ENCODE peak calls at places on chromosomes 3 and 15, in four cellular contexts. One of them, this sample, is unnamed.

GRCh38 chr3:119257654-119258410 is 17.2 kb upstream of the B4GALT4 start:
- DNase-seq in ELF-1: no peak
- DNase-seq in renal cortical epithelial cell: peak
- DNase-seq in breast epithelium: no peak
- DNase-seq in this sample: no peak

GRCh38 chr3:196735751-196736150 is 3.9 kb upstream of the PAK2 start:
- DNase-seq in ELF-1: no peak
- DNase-seq in renal cortical epithelial cell: no peak
- DNase-seq in breast epithelium: no peak
- DNase-seq in this sample: no peak

GRCh38 chr3:147906275-147906674 is 497.1 kb downstream of the ZIC1 start:
- DNase-seq in ELF-1: no peak
- DNase-seq in renal cortical epithelial cell: peak
- DNase-seq in breast epithelium: no peak
- DNase-seq in this sample: no peak

GRCh38 chr15:57861039-57861638 is 154.6 kb downstream of the POLR2M start:
- DNase-seq in ELF-1: peak
- DNase-seq in renal cortical epithelial cell: peak
- DNase-seq in breast epithelium: no peak
- DNase-seq in this sample: peak

GRCh38 chr3:177484926-177485325 is 287.6 kb upstream of the TBL1XR1 start:
- DNase-seq in ELF-1: no peak
- DNase-seq in renal cortical epithelial cell: no peak
- DNase-seq in breast epithelium: no peak
- DNase-seq in this sample: no peak

GRCh38 chr15:101037090-101037830 is 118.1 kb downstream of the LRRK1 start:
- DNase-seq in ELF-1: no peak
- DNase-seq in renal cortical epithelial cell: no peak
- DNase-seq in breast epithelium: no peak
- DNase-seq in this sample: no peak

GRCh38 chr15:72778796-72779195 is 4.8 kb downstream of the ADPGK start:
- DNase-seq in ELF-1: no peak
- DNase-seq in renal cortical epithelial cell: no peak
- DNase-seq in breast epithelium: no peak
- DNase-seq in this sample: no peak

GRCh38 chr3:168073842-168074311 is 21.8 kb downstream of the GOLIM4 start:
- DNase-seq in ELF-1: no peak
- DNase-seq in renal cortical epithelial cell: no peak
- DNase-seq in breast epithelium: no peak
- DNase-seq in this sample: no peak

GRCh38 chr15:37040072-37040742 is 60.1 kb downstream of the MEIS2 start:
- DNase-seq in ELF-1: no peak
- DNase-seq in renal cortical epithelial cell: no peak
- DNase-seq in breast epithelium: no peak
- DNase-seq in this sample: no peak

GRCh38 chr3:18062289-18063025 is 320.0 kb upstream of the TBC1D5 start:
- DNase-seq in ELF-1: no peak
- DNase-seq in renal cortical epithelial cell: peak
- DNase-seq in breast epithelium: no peak
- DNase-seq in this sample: no peak

GRCh38 chr15:60370804-60371700 is 26.7 kb downstream of the ANXA2 start:
- DNase-seq in ELF-1: no peak
- DNase-seq in renal cortical epithelial cell: peak
- DNase-seq in breast epithelium: peak
- DNase-seq in this sample: no peak

GRCh38 chr3:126155280-126155640 is 25.1 kb downstream of the ALDH1L1 start:
- DNase-seq in ELF-1: no peak
- DNase-seq in renal cortical epithelial cell: no peak
- DNase-seq in breast epithelium: no peak
- DNase-seq in this sample: no peak

GRCh38 chr15:89399390-89400120 is 64.9 kb upstream of the POLG start:
- DNase-seq in ELF-1: peak
- DNase-seq in renal cortical epithelial cell: no peak
- DNase-seq in breast epithelium: no peak
- DNase-seq in this sample: peak

GRCh38 chr3:169771651-169772529 is 1.3 kb upstream of the MYNN start:
- DNase-seq in ELF-1: peak
- DNase-seq in renal cortical epithelial cell: peak
- DNase-seq in breast epithelium: no peak
- DNase-seq in this sample: peak

GRCh38 chr3:106333911-106334618 is 465.3 kb upstream of the CBLB start:
- DNase-seq in ELF-1: no peak
- DNase-seq in renal cortical epithelial cell: peak
- DNase-seq in breast epithelium: no peak
- DNase-seq in this sample: no peak

GRCh38 chr3:52331091-52331490 is 15.0 kb downstream of the DNAH1 start:
- DNase-seq in ELF-1: no peak
- DNase-seq in renal cortical epithelial cell: no peak
- DNase-seq in breast epithelium: no peak
- DNase-seq in this sample: no peak

GRCh38 chr3:180358179-180358578 is 243.8 kb upstream of the TTC14 start:
- DNase-seq in ELF-1: no peak
- DNase-seq in renal cortical epithelial cell: no peak
- DNase-seq in breast epithelium: no peak
- DNase-seq in this sample: no peak

This sample was measured in cerebellum.